ENCODE peak calls at places on chromosomes 5 and 9, in seven cellular contexts. One of them, this sample, is unnamed.
A peak's percentile ranks its signal among the peaks of the same experiment; 100 is the strongest.

GRCh38 chr9:34701023-34701768 is 8.7 kb downstream of the CCL21 start:
- DNase-seq in Panc1: peak; percentile 13
- DNase-seq in CD4-positive, CD25-positive, alpha-beta regulatory T cell: peak; percentile 78
- DNase-seq in GM23248: peak; percentile 75
- DNase-seq in heart right ventricle: peak; percentile 79
- DNase-seq in iPS DF 6.9: peak; percentile 48
- DNase-seq in pancreas: peak; percentile 74
- DNase-seq in this sample: peak; percentile 90

GRCh38 chr9:110121170-110121569 is 86.8 kb downstream of the C9orf152 start:
- DNase-seq in Panc1: no peak
- DNase-seq in CD4-positive, CD25-positive, alpha-beta regulatory T cell: no peak
- DNase-seq in GM23248: no peak
- DNase-seq in heart right ventricle: no peak
- DNase-seq in iPS DF 6.9: no peak
- DNase-seq in pancreas: no peak
- DNase-seq in this sample: no peak

GRCh38 chr5:126449751-126450271 is 26.6 kb downstream of the GRAMD2B start:
- DNase-seq in Panc1: no peak
- DNase-seq in CD4-positive, CD25-positive, alpha-beta regulatory T cell: peak; percentile 91
- DNase-seq in GM23248: peak; percentile 88
- DNase-seq in heart right ventricle: no peak
- DNase-seq in iPS DF 6.9: no peak
- DNase-seq in pancreas: no peak
- DNase-seq in this sample: peak; percentile 61

GRCh38 chr5:57832873-57833272 is 350.3 kb upstream of the ACTBL2 start:
- DNase-seq in Panc1: no peak
- DNase-seq in CD4-positive, CD25-positive, alpha-beta regulatory T cell: no peak
- DNase-seq in GM23248: no peak
- DNase-seq in heart right ventricle: no peak
- DNase-seq in iPS DF 6.9: no peak
- DNase-seq in pancreas: no peak
- DNase-seq in this sample: no peak

GRCh38 chr9:110330484-110331115 is 7.1 kb downstream of the TXNDC8 start:
- DNase-seq in Panc1: no peak
- DNase-seq in CD4-positive, CD25-positive, alpha-beta regulatory T cell: no peak
- DNase-seq in GM23248: peak; percentile 49
- DNase-seq in heart right ventricle: no peak
- DNase-seq in iPS DF 6.9: no peak
- DNase-seq in pancreas: no peak
- DNase-seq in this sample: peak; percentile 13

GRCh38 chr5:76472338-76473336 is 69.6 kb downstream of the IQGAP2 start:
- DNase-seq in Panc1: no peak
- DNase-seq in CD4-positive, CD25-positive, alpha-beta regulatory T cell: peak; percentile 24
- DNase-seq in GM23248: no peak
- DNase-seq in heart right ventricle: no peak
- DNase-seq in iPS DF 6.9: no peak
- DNase-seq in pancreas: no peak
- DNase-seq in this sample: no peak

GRCh38 chr9:132797861-132798659 is 80.0 kb downstream of the AK8 start:
- DNase-seq in Panc1: no peak
- DNase-seq in CD4-positive, CD25-positive, alpha-beta regulatory T cell: no peak
- DNase-seq in GM23248: peak; percentile 9
- DNase-seq in heart right ventricle: no peak
- DNase-seq in iPS DF 6.9: no peak
- DNase-seq in pancreas: no peak
- DNase-seq in this sample: no peak

GRCh38 chr5:34848230-34848629 is 9.3 kb downstream of the TTC23L start:
- DNase-seq in Panc1: no peak
- DNase-seq in CD4-positive, CD25-positive, alpha-beta regulatory T cell: no peak
- DNase-seq in GM23248: no peak
- DNase-seq in heart right ventricle: no peak
- DNase-seq in iPS DF 6.9: no peak
- DNase-seq in pancreas: no peak
- DNase-seq in this sample: no peak

GRCh38 chr9:97703437-97704326 is 6.5 kb upstream of the XPA start:
- DNase-seq in Panc1: peak; percentile 63
- DNase-seq in CD4-positive, CD25-positive, alpha-beta regulatory T cell: peak; percentile 37
- DNase-seq in GM23248: peak; percentile 95
- DNase-seq in heart right ventricle: no peak
- DNase-seq in iPS DF 6.9: no peak
- DNase-seq in pancreas: no peak
- DNase-seq in this sample: peak; percentile 65

GRCh38 chr5:33105521-33105941 is 335.2 kb upstream of the TARS1 start:
- DNase-seq in Panc1: no peak
- DNase-seq in CD4-positive, CD25-positive, alpha-beta regulatory T cell: no peak
- DNase-seq in GM23248: peak; percentile 90
- DNase-seq in heart right ventricle: no peak
- DNase-seq in iPS DF 6.9: no peak
- DNase-seq in pancreas: no peak
- DNase-seq in this sample: peak; percentile 66

GRCh38 chr5:79561525-79561893 is 47.6 kb upstream of the HOMER1 start:
- DNase-seq in Panc1: no peak
- DNase-seq in CD4-positive, CD25-positive, alpha-beta regulatory T cell: peak; percentile 30
- DNase-seq in GM23248: no peak
- DNase-seq in heart right ventricle: no peak
- DNase-seq in iPS DF 6.9: no peak
- DNase-seq in pancreas: no peak
- DNase-seq in this sample: no peak

GRCh38 chr5:89287964-89288363 is 405.0 kb upstream of the MEF2C start:
- DNase-seq in Panc1: no peak
- DNase-seq in CD4-positive, CD25-positive, alpha-beta regulatory T cell: no peak
- DNase-seq in GM23248: no peak
- DNase-seq in heart right ventricle: no peak
- DNase-seq in iPS DF 6.9: no peak
- DNase-seq in pancreas: no peak
- DNase-seq in this sample: no peak

GRCh38 chr5:176737746-176738699 is 72.3 kb upstream of the UNC5A start:
- DNase-seq in Panc1: no peak
- DNase-seq in CD4-positive, CD25-positive, alpha-beta regulatory T cell: no peak
- DNase-seq in GM23248: no peak
- DNase-seq in heart right ventricle: no peak
- DNase-seq in iPS DF 6.9: no peak
- DNase-seq in pancreas: no peak
- DNase-seq in this sample: no peak

DNA sequence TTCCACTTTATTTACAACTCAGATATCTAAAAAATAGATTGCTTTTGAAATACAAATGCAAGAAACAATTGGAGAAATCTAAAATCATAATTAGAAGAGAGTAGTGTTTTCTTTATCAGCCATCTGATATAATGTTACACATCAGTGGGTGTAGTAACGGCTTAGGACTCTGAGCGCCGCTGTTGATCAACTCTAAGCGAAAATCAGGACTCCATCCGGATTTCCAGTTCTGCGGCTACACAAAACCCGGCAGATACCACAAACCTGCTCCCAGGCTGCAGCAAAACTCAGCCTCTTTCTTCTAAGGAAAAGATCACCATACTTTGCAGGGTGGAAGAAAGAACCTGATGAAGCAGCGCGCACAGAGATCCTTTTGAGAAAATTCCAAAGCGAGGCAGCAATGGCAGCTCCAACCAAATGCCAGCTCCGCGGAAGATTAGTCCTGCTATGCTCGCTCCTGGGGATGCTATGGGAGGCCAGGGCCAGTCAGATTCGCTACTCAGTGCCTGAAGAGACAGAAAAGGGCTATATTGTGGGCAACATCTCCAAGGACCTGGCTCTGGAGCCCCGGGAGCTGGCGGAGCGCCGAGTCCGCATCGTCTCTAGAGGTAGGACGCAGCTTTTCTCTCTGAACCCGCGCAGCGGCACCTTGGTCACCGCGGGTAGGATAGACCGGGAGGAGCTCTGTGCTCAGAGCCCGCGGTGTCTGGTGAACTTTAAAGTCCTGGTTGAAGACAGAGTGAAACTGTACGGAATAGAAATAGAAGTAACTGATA is at the start of gene PCDHGA9:
- DNase-seq in Panc1: no peak
- DNase-seq in CD4-positive, CD25-positive, alpha-beta regulatory T cell: no peak
- DNase-seq in GM23248: peak; percentile 73
- DNase-seq in heart right ventricle: no peak
- DNase-seq in iPS DF 6.9: no peak
- DNase-seq in pancreas: no peak
- DNase-seq in this sample: peak; percentile 76
- H3K9me3 ChIP-seq in Panc1: no peaks in the 10 kb centered on the region
- H3K9me3 ChIP-seq in CD4-positive, CD25-positive, alpha-beta regulatory T cell: peaks cover 36% of the 10 kb centered on the region
- H3K9me3 ChIP-seq in GM23248: no peaks in the 10 kb centered on the region
- H3K9me3 ChIP-seq in heart right ventricle: no peaks in the 10 kb centered on the region
- H3K9me3 ChIP-seq in iPS DF 6.9: no peaks in the 10 kb centered on the region
- H3K9me3 ChIP-seq in pancreas: peaks cover 2% of the 10 kb centered on the region
- H3K9me3 ChIP-seq in this sample: peaks cover 50% of the 10 kb centered on the region

DNA sequence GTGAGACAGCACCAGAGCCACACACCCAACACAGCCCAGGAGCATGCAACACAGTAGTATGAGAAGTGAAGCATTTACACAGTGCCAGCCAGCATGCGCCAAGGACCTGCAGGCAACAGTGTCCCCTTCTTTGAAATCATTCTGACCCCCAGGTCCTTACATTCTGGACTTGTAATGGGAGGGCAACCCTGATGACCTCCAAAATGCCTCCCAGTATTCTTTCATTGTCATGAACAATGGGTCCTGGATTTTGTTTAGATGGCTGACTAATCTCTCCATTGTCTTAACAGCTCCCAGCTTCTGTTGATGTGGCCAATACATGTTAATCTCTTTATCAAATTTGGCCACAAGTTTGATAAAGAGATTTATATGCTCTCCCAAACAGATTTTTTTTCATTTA is 417.1 kb downstream of the DMRTA1 start:
- DNase-seq in Panc1: no peak
- DNase-seq in CD4-positive, CD25-positive, alpha-beta regulatory T cell: no peak
- DNase-seq in GM23248: no peak
- DNase-seq in heart right ventricle: no peak
- DNase-seq in iPS DF 6.9: no peak
- DNase-seq in pancreas: no peak
- DNase-seq in this sample: no peak
- H3K9me3 ChIP-seq in Panc1: no peaks in the 10 kb centered on the region
- H3K9me3 ChIP-seq in CD4-positive, CD25-positive, alpha-beta regulatory T cell: peaks cover 10% of the 10 kb centered on the region
- H3K9me3 ChIP-seq in GM23248: no peaks in the 10 kb centered on the region
- H3K9me3 ChIP-seq in heart right ventricle: no peaks in the 10 kb centered on the region
- H3K9me3 ChIP-seq in iPS DF 6.9: no peaks in the 10 kb centered on the region
- H3K9me3 ChIP-seq in pancreas: no peaks in the 10 kb centered on the region
- H3K9me3 ChIP-seq in this sample: peaks cover under 1% of the 10 kb centered on the region

GRCh38 chr9:137669261-137669672 is 50.5 kb downstream of the EHMT1 start:
- DNase-seq in Panc1: no peak
- DNase-seq in CD4-positive, CD25-positive, alpha-beta regulatory T cell: peak; percentile 14
- DNase-seq in GM23248: no peak
- DNase-seq in heart right ventricle: no peak
- DNase-seq in iPS DF 6.9: no peak
- DNase-seq in pancreas: no peak
- DNase-seq in this sample: no peak
- H3K9me3 ChIP-seq in Panc1: no peaks in the 10 kb centered on the region
- H3K9me3 ChIP-seq in CD4-positive, CD25-positive, alpha-beta regulatory T cell: no peaks in the 10 kb centered on the region
- H3K9me3 ChIP-seq in GM23248: no peaks in the 10 kb centered on the region
- H3K9me3 ChIP-seq in heart right ventricle: no peaks in the 10 kb centered on the region
- H3K9me3 ChIP-seq in iPS DF 6.9: no peaks in the 10 kb centered on the region
- H3K9me3 ChIP-seq in pancreas: no peaks in the 10 kb centered on the region
- H3K9me3 ChIP-seq in this sample: no peaks in the 10 kb centered on the region

DNA sequence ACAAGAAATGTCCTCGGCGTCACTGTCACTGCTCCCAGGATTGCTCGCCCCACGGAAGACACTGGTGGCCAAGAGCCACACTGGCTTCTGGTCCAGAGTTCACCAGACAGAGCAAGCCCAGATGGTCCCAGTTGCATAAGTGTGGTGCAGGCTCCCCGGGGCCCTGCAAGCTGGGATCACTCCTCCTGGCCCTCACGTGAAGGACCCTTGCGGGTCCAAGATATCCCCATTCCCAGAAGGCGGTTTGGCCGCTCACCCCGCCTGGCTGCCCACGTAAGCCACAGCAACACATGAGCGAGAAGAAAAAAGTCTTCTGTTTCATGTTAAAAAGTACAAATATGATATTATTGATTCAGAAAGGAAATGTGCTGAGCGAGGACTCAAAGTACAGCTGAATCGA is 427.4 kb downstream of the IRX1 start:
- DNase-seq in Panc1: no peak
- DNase-seq in CD4-positive, CD25-positive, alpha-beta regulatory T cell: no peak
- DNase-seq in GM23248: no peak
- DNase-seq in heart right ventricle: peak; percentile 50
- DNase-seq in iPS DF 6.9: no peak
- DNase-seq in pancreas: no peak
- DNase-seq in this sample: no peak
- H3K9me3 ChIP-seq in Panc1: no peaks in the 10 kb centered on the region
- H3K9me3 ChIP-seq in CD4-positive, CD25-positive, alpha-beta regulatory T cell: peaks cover 9% of the 10 kb centered on the region
- H3K9me3 ChIP-seq in GM23248: no peaks in the 10 kb centered on the region
- H3K9me3 ChIP-seq in heart right ventricle: no peaks in the 10 kb centered on the region
- H3K9me3 ChIP-seq in iPS DF 6.9: no peaks in the 10 kb centered on the region
- H3K9me3 ChIP-seq in pancreas: no peaks in the 10 kb centered on the region
- H3K9me3 ChIP-seq in this sample: no peaks in the 10 kb centered on the region